ENCODE peak calls at places on chromosomes 4 and X, in five cellular contexts. I is ovary, Q is SK-N-SH, Z is upper lobe of right lung, V is fibroblast of lung. M is an unnamed sample.

GRCh38 chr4:85778809-85779124 is 303.8 kb downstream of the ARHGAP24 start:
- DNase-seq in I (no peak), Q (no peak), Z (no peak), V (peak; percentile 39), M (peak; percentile 48)

GRCh38 chrX:7214251-7214650 is 66.3 kb upstream of the PUDP start:
- DNase-seq in I (no peak), Q (no peak), Z (no peak), V (no peak), M (no peak)

GRCh38 chrX:22577181-22577580 is 304.5 kb downstream of the CBLL2 start:
- DNase-seq in I (no peak), Q (no peak), Z (no peak), V (peak; percentile 79), M (no peak)

GRCh38 chr4:183987529-183987946 is 82.4 kb downstream of the STOX2 start:
- DNase-seq in I (peak; percentile 60), Q (peak; percentile 80), Z (peak; percentile 83), V (peak; percentile 91), M (no peak)

GRCh38 chr4:67885727-67886126 is 1.9 kb upstream of the TMPRSS11D start:
- DNase-seq in I (no peak), Q (no peak), Z (no peak), V (peak; percentile 97), M (no peak)

GRCh38 chr4:181784881-181785280 is 458.3 kb upstream of the TENM3 start:
- DNase-seq in I (no peak), Q (no peak), Z (no peak), V (no peak), M (no peak)

GRCh38 chrX:125786306-125786705 is 379.8 kb downstream of the DCAF12L2 start:
- DNase-seq in I (no peak), Q (no peak), Z (no peak), V (peak; percentile 3), M (no peak)

GRCh38 chrX:50495616-50496015 is 25.0 kb upstream of the DGKK start:
- DNase-seq in I (no peak), Q (no peak), Z (peak; percentile 57), V (peak; percentile 11), M (no peak)

GRCh38 chrX:110026099-110026844 is 23.4 kb downstream of the TMEM164 start:
- DNase-seq in I (no peak), Q (no peak), Z (no peak), V (peak; percentile 71), M (no peak)

GRCh38 chr4:22877653-22878052 is 184.9 kb downstream of the GBA3 start:
- DNase-seq in I (no peak), Q (no peak), Z (no peak), V (no peak), M (no peak)

GRCh38 chr4:112060212-112060611 is 85.0 kb upstream of the FAM241A start:
- DNase-seq in I (no peak), Q (peak; percentile 13), Z (no peak), V (no peak), M (peak; percentile 11)

GRCh38 chr4:2263701-2264321 is 1.9 kb upstream of the MXD4 start:
- DNase-seq in I (no peak), Q (no peak), Z (peak; percentile 60), V (no peak), M (peak; percentile 49)

GRCh38 chr4:55251352-55251751 is 94.7 kb upstream of the SRD5A3 start:
- DNase-seq in I (no peak), Q (no peak), Z (no peak), V (peak; percentile 12), M (no peak)

GRCh38 chr4:75542824-75543223 is 13.0 kb upstream of the ODAPH start:
- DNase-seq in I (no peak), Q (no peak), Z (no peak), V (peak; percentile 95), M (no peak)

GRCh38 chr4:24476209-24476781 is 108.1 kb downstream of the DHX15 start:
- DNase-seq in I (no peak), Q (peak; percentile 43), Z (no peak), V (peak; percentile 24), M (peak; percentile 28)

GRCh38 chrX:44651347-44651746 is 108.7 kb upstream of the FUNDC1 start:
- DNase-seq in I (no peak), Q (peak; percentile 11), Z (no peak), V (peak; percentile 4), M (no peak)

GRCh38 chr4:173367285-173367684 is 3.5 kb upstream of the SAP30 start:
- DNase-seq in I (no peak), Q (no peak), Z (no peak), V (peak; percentile 17), M (peak; percentile 24)

GRCh38 chr4:104491396-104491821 is 3.3 kb downstream of the CXXC4 start:
- DNase-seq in I (peak; percentile 45), Q (peak; percentile 75), Z (peak; percentile 70), V (peak; percentile 50), M (no peak)

GRCh38 chr4:78309352-78309751 is 242.2 kb upstream of the ANXA3 start:
- DNase-seq in I (no peak), Q (no peak), Z (no peak), V (no peak), M (no peak)

GRCh38 chrX:67619253-67619652 is 75.4 kb downstream of the AR start:
- DNase-seq in I (no peak), Q (no peak), Z (no peak), V (peak; percentile 84), M (no peak)

GRCh38 chr4:163165217-163166017 is 1.3 kb downstream of the NAF1 start:
- DNase-seq in I (no peak), Q (no peak), Z (no peak), V (peak; percentile 25), M (peak; percentile 8)

GRCh38 chr4:80806472-80806871 is 224.0 kb upstream of the BMP3 start:
- DNase-seq in I (no peak), Q (no peak), Z (no peak), V (no peak), M (no peak)

GRCh38 chr4:180665481-180665880 is 1577.7 kb upstream of the TENM3 start:
- DNase-seq in I (no peak), Q (no peak), Z (no peak), V (peak; percentile 3), M (no peak)

GRCh38 chr4:19381068-19381467 is 870.6 kb upstream of the SLIT2 start:
- DNase-seq in I (no peak), Q (no peak), Z (no peak), V (peak; percentile 74), M (no peak)

GRCh38 chr4:100362363-100362762 is 155.5 kb downstream of the EMCN start:
- DNase-seq in I (no peak), Q (no peak), Z (no peak), V (peak; percentile 35), M (no peak)

GRCh38 chrX:24024819-24025740 is 1.9 kb downstream of the KLHL15 start:
- DNase-seq in I (peak; percentile 91), Q (peak; percentile 91), Z (peak; percentile 93), V (peak; percentile 87), M (peak; percentile 88)

GRCh38 chrX:74422576-74423288 is 1.4 kb downstream of the SLC16A2 start:
- DNase-seq in I (peak; percentile 70), Q (peak; percentile 76), Z (peak; percentile 75), V (peak; percentile 73), M (no peak)

GRCh38 chr4:140046573-140046972 is 107.4 kb downstream of the MAML3 start:
- DNase-seq in I (no peak), Q (no peak), Z (no peak), V (no peak), M (no peak)
- H3K4me1 ChIP-seq in I (peaks cover 5% of the 10 kb centered on the region), Q (peaks cover 41% of the 10 kb centered on the region), Z (peaks cover 32% of the 10 kb centered on the region), V (peaks cover 2% of the 10 kb centered on the region), M (peaks cover 23% of the 10 kb centered on the region)

DNA sequence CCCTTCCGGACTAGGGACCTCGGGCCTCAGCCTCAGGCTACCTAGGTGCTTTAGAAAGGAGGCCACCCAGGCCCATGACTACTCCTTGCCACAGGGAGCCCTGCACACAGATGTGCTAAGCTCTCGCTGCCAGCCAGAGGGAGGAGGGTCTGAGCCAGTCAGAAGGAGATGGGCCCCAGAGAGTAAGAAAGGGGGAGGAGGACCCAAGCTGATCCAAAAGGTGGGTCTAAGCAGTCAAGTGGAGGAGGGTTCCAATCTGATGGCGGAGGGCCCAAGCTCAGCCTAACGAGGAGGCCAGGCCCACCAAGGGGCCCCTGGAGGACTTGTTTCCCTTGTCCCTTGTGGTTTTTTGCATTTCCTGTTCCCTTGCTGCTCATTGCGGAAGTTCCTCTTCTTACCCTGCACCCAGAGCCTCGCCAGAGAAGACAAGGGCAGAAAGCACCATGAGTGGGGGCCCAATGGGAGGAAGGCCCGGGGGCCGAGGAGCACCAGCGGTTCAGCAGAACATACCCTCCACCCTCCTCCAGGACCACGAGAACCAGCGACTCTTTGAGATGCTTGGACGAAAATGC is at the start of gene WAS:
- DNase-seq in I (no peak), Q (no peak), Z (peak; percentile 64), V (no peak), M (peak; percentile 82)
- H3K4me3 ChIP-seq in I (no peak within 1 kb of the TSS), Q (no peak within 1 kb of the TSS), Z (peak within 1 kb of the TSS; percentile 39), V (no peak within 1 kb of the TSS), M (peak within 1 kb of the TSS; percentile 97)

GRCh38 chrX:134418317-134419113 is 41.5 kb upstream of the HPRT1 start:
- DNase-seq in I (peak; percentile 19), Q (no peak), Z (no peak), V (no peak), M (no peak)

GRCh38 chrX:134419784-134420183 is 40.2 kb upstream of the HPRT1 start:
- DNase-seq in I (no peak), Q (no peak), Z (no peak), V (no peak), M (no peak)

GRCh38 chrX:134426285-134426684 is 33.7 kb upstream of the HPRT1 start:
- DNase-seq in I (no peak), Q (no peak), Z (no peak), V (no peak), M (no peak)

GRCh38 chrX:134423606-134424005 is 36.4 kb upstream of the HPRT1 start:
- DNase-seq in I (no peak), Q (peak; percentile 5), Z (no peak), V (peak; percentile 15), M (peak; percentile 21)
- TF ChIP-seq CTCF in I (no peak), Q (peak; percentile 70), Z (no peak), V (peak; percentile 36), M (peak; percentile 58)

GRCh38 chr4:86944964-86945781 is 10.4 kb downstream of the AFF1 start:
- DNase-seq in I (no peak), Q (no peak), Z (no peak), V (no peak), M (no peak)

GRCh38 chr4:86946868-86947493 is 12.2 kb downstream of the AFF1 start:
- DNase-seq in I (no peak), Q (no peak), Z (no peak), V (no peak), M (no peak)

GRCh38 chr4:86950835-86951525 is 16.2 kb downstream of the AFF1 start:
- DNase-seq in I (no peak), Q (no peak), Z (no peak), V (no peak), M (peak; percentile 67)

GRCh38 chr4:86948276-86948675 is 13.5 kb downstream of the AFF1 start:
- DNase-seq in I (no peak), Q (no peak), Z (no peak), V (no peak), M (no peak)

DNA sequence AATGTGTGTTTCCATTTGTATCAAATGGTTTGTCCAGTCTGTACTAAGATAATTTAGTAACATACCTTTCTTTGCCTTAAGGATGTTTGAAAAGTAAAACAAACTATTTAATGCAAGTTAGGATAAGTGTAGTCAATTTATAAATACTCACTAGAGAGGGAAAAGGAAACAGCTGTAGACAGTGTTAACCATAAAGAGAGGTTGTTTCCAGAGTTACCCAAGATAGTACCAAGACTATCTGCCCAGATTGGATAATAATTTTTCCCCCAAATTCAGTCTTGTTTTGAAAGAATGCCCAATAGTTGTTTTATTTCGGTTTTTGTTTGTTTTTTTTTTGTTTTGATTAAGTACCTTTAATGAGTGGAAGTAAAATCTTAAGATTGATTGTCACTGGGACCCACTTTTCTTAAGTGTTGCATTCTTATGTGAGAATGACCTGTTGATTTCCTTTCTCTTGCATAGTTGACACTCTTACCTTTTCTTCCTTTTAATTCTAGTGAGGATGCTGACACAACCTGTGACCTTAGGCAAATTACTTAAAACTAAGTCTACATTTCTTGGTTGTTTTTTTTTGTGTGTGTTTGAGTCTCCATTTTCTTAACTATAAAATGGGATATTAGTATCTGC is 12.8 kb downstream of the AFF1 start:
- DNase-seq in I (no peak), Q (no peak), Z (no peak), V (no peak), M (no peak)
- H3K4me1 ChIP-seq in I (peaks cover 2% of the 10 kb centered on the region), Q (no peaks in the 10 kb centered on the region), Z (peaks cover 17% of the 10 kb centered on the region), V (no peaks in the 10 kb centered on the region), M (peaks cover 80% of the 10 kb centered on the region)

M was measured in OCI-LY7.